ENCODE peak calls at places on chromosome 13, in four cellular contexts. C is GM12878, I is K562, A is HepG2. G is an unnamed sample.

GRCh38 chr13:114134111-114134943 is 1.9 kb upstream of the RASA3 start:
- DNase-seq in C (no peak), I (no peak), A (no peak), G (no peak)

GRCh38 chr13:32165791-32166190 is 134.2 kb downstream of the FRY start:
- DNase-seq in C (no peak), I (no peak), A (no peak), G (no peak)

GRCh38 chr13:111880185-111880584 is 186.8 kb upstream of the SOX1 start:
- DNase-seq in I (no peak), A (no peak), C (no peak), G (no peak)

GRCh38 chr13:52118595-52118994 is 10.3 kb downstream of the NEK5 start:
- DNase-seq in A (no peak), I (no peak), C (no peak), G (no peak)

GRCh38 chr13:95206116-95206515 is 95.1 kb downstream of the ABCC4 start:
- DNase-seq in C (no peak), A (no peak), I (no peak), G (no peak)

GRCh38 chr13:42654760-42655159 is 80.8 kb downstream of the TNFSF11 start:
- DNase-seq in A (no peak), C (no peak), I (no peak), G (no peak)

GRCh38 chr13:73913043-73913740 is 221.0 kb downstream of the KLF12 start:
- DNase-seq in C (no peak), A (no peak), I (no peak), G (no peak)

GRCh38 chr13:76875256-76875655 is 10.9 kb downstream of the KCTD12 start:
- DNase-seq in I (no peak), A (no peak), C (no peak), G (no peak)

GRCh38 chr13:93859666-93860065 is 619.8 kb downstream of the DCT start:
- DNase-seq in I (no peak), C (no peak), A (no peak), G (no peak)

GRCh38 chr13:26320766-26321165 is 66.8 kb downstream of the CDK8 start:
- DNase-seq in C (no peak), A (no peak), I (no peak), G (no peak)

GRCh38 chr13:107937841-107938240 is 277.5 kb downstream of the LIG4 start:
- DNase-seq in A (no peak), I (peak), C (no peak), G (no peak)

GRCh38 chr13:28415994-28416411 is 78.9 kb downstream of the FLT1 start:
- DNase-seq in C (no peak), I (no peak), A (no peak), G (no peak)

GRCh38 chr13:112052213-112052612 is 14.7 kb upstream of the SOX1 start:
- DNase-seq in C (no peak), I (no peak), A (no peak), G (no peak)

GRCh38 chr13:38819053-38819452 is 132.2 kb downstream of the FREM2 start:
- DNase-seq in C (no peak), I (no peak), A (no peak), G (no peak)

GRCh38 chr13:109226631-109227030 is 559.8 kb downstream of the IRS2 start:
- DNase-seq in C (no peak), A (no peak), I (no peak), G (no peak)

GRCh38 chr13:21047591-21048282 is 13.6 kb downstream of the LATS2 start:
- DNase-seq in C (no peak), A (no peak), I (no peak), G (no peak)

GRCh38 chr13:109700176-109700575 is 86.2 kb downstream of the IRS2 start:
- DNase-seq in I (peak), A (no peak), C (no peak), G (no peak)

GRCh38 chr13:21674271-21675009 is 3.6 kb downstream of the FGF9 start:
- DNase-seq in I (peak), C (no peak), A (no peak), G (peak)

GRCh38 chr13:50691176-50691681 is 152.3 kb downstream of the DLEU7 start:
- DNase-seq in A (no peak), C (no peak), I (no peak), G (no peak)

GRCh38 chr13:34250151-34250550 is 432.2 kb downstream of the RFC3 start:
- DNase-seq in C (no peak), I (no peak), A (no peak), G (no peak)

GRCh38 chr13:64130600-64130999 is 2715.0 kb upstream of the PCDH20 start:
- DNase-seq in C (no peak), I (no peak), A (no peak), G (no peak)

GRCh38 chr13:90800082-90800746 is 547.3 kb upstream of the MIR17HG start:
- DNase-seq in A (no peak), I (no peak), C (no peak), G (no peak)

GRCh38 chr13:33676045-33676699 is 141.8 kb upstream of the RFC3 start:
- DNase-seq in C (no peak), I (no peak), A (peak), G (no peak)

GRCh38 chr13:97242755-97243497 is 20.8 kb downstream of the MBNL2 start:
- DNase-seq in I (no peak), A (no peak), C (no peak), G (peak)

GRCh38 chr13:98484289-98485219 is 92.4 kb downstream of the STK24 start:
- DNase-seq in I (peak), A (peak), C (no peak), G (peak)

GRCh38 chr13:97946951-97947588 is 6.4 kb upstream of the IPO5 start:
- DNase-seq in I (no peak), C (no peak), A (no peak), G (no peak)

GRCh38 chr13:60220072-60220471 is 56.3 kb upstream of the DIAPH3 start:
- DNase-seq in A (no peak), I (peak), C (no peak), G (no peak)

GRCh38 chr13:26342898-26343297 is 89.0 kb downstream of the CDK8 start:
- DNase-seq in A (no peak), I (no peak), C (no peak), G (no peak)

GRCh38 chr13:112972258-112972657 is 3.2 kb downstream of the MCF2L start:
- DNase-seq in C (no peak), I (no peak), A (no peak), G (no peak)

DNA sequence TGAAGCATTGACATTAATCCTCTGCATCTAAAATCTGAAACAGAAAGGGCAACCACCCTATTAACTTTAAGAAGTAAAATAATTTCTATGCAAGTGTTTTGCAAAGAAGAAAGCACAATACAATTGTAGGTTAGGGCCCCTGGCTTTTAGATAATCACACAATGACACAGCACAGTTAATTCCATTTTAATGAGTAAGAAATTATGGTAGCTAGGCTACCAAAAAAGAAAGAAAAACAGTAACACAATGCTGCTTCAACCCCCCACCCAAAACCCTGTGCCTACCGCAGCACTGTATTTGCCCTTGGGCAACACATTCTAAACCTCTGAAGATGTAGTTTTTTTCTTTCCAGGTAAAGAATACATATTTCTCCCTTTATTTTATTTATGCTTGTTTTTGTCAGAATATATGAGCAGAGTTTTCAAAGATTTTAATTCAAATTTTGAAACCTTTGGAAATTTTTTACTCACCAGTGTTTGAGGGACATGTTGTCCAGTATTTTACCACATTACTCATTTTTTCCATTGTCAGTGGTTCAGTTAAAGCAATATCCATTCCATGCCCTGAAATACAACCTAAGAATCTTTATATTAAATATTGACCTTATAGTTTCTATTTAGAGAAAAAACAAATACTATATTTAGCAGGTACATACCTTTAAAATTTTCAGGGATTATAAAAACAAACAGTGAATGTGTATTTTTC is 21.1 kb downstream of the SOHLH2 start:
- DNase-seq in A (no peak), C (no peak), I (no peak), G (no peak)
- TF ChIP-seq FOXM1 in A (no peak), C (no peak), I (no peak), G (no peak)

DNA sequence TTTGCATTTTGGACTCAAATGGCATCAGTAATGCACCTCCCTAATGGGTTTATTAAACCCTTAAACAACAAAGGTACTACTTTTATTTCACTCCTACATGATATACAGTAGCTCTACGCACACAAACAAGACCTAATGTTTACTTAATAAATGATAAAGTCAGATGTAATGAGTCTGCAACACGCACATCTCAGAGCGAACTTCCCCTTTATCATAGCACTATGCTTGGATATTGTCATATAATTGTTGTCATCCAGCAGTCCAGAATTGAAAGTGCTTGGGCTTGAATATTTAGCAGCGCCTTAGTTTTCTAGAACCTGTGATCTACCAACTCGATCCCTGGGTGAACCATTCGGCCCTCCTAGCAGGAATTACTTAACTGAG is 762 bp downstream of the PARP4 start:
- DNase-seq in A (no peak), I (no peak), C (peak), G (peak)
- TF ChIP-seq SP1 in A (no peak), I (no peak), C (no peak), G (no peak)

GRCh38 chr13:40394304-40394983 is 272.0 kb downstream of the FOXO1 start:
- DNase-seq in I (no peak), A (no peak), C (no peak), G (no peak)
- TF ChIP-seq FOXM1 in I (no peak), A (no peak), C (no peak), G (no peak)

DNA sequence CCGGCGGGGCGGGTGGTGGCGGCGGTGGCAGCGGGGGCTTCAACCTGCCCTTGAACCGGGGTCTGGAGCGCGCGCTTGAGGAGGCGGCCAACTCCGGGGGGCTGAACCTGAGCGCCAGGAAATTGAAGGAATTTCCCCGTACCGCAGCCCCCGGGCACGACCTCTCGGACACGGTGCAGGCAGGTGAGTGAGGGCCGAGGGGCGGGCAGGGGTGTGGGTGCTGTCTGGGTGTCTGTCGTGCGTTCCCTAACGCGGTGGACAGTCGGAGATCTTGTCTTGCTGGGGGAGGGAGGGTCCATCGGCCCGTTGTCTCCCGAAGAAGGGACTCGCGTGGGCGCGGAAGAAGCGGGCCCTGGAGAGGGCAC is 533 bp downstream of the LRCH1 start:
- DNase-seq in A (no peak), I (peak), C (no peak), G (no peak)
- TF ChIP-seq SP1 in A (no peak), I (no peak), C (no peak), G (no peak)

G was measured in HEK293T.